ENCODE peak calls at places on chromosomes 1 and 21, in nine cellular contexts. K, Q, J, R, E, C, I, T and L are unnamed samples.

GRCh38 chr1:201790261-201790660 is 38.7 kb upstream of the IPO9 start:
- DNase-seq in R (no peak), I (no peak), E (no peak), Q (no peak), K (no peak), C (no peak), J (no peak), T (no peak), L (peak; percentile 36)

GRCh38 chr1:235087906-235088305 is 40.7 kb downstream of the TOMM20 start:
- DNase-seq in I (no peak), J (no peak), Q (no peak), E (no peak), R (no peak), C (no peak), T (no peak), K (no peak), L (no peak)

GRCh38 chr1:43565600-43566360 is 35.1 kb downstream of the PTPRF start:
- DNase-seq in Q (no peak), C (no peak), J (peak; percentile 93), R (no peak), E (peak; percentile 79), I (peak; percentile 46), K (peak; percentile 55), T (peak; percentile 79), L (peak; percentile 91)

GRCh38 chr1:32066489-32066873 is 6.3 kb upstream of the TMEM39B start:
- DNase-seq in C (no peak), J (no peak), K (peak; percentile 53), E (no peak), T (peak; percentile 83), R (no peak), Q (no peak), I (no peak), L (peak; percentile 59)

GRCh38 chr1:108107658-108108057 is 92.5 kb downstream of the SLC25A24 start:
- DNase-seq in E (no peak), R (no peak), I (no peak), C (no peak), T (no peak), Q (no peak), K (no peak), J (no peak), L (no peak)

GRCh38 chr1:186188736-186189135 is 186.3 kb downstream of the TPR start:
- DNase-seq in I (no peak), R (no peak), E (no peak), C (no peak), Q (no peak), K (no peak), J (no peak), T (no peak), L (no peak)

GRCh38 chr1:22350171-22350961 is 101.3 kb upstream of the ZBTB40 start:
- DNase-seq in K (no peak), J (peak; percentile 72), C (no peak), T (no peak), I (no peak), Q (no peak), E (no peak), R (no peak), L (no peak)

GRCh38 chr21:22145555-22145954 is 1147.3 kb downstream of the NCAM2 start:
- DNase-seq in E (no peak), Q (no peak), R (no peak), K (no peak), J (no peak), C (no peak), I (no peak), T (no peak), L (no peak)

GRCh38 chr1:12180315-12180714 is 13.5 kb downstream of the TNFRSF1B start:
- DNase-seq in Q (no peak), T (peak; percentile 71), I (no peak), J (no peak), E (peak; percentile 66), C (no peak), R (no peak), K (peak; percentile 57), L (peak; percentile 65)

GRCh38 chr1:29708818-29709710 is 472.7 kb downstream of the PTPRU start:
- DNase-seq in K (no peak), R (peak; percentile 67), C (no peak), Q (no peak), J (peak; percentile 51), E (no peak), T (no peak), I (no peak), L (no peak)

GRCh38 chr1:12540580-12541273 is 77.3 kb downstream of the DHRS3 start:
- DNase-seq in C (no peak), J (no peak), R (no peak), K (no peak), E (no peak), T (no peak), I (no peak), Q (no peak), L (peak; percentile 14)